ENCODE peak calls at places on chromosomes 3 and 15, in five cellular contexts. A, B, K, O and C are unnamed samples.

GRCh38 chr3:195895078-195895899 is 13.1 kb downstream of the TNK2 start:
- DNase-seq in A (peak), O (peak), B (peak), K (peak), C (no peak)

GRCh38 chr15:33016405-33017024 is 178.0 kb downstream of the FMN1 start:
- DNase-seq in A (no peak), B (no peak), K (no peak), O (no peak), C (no peak)

GRCh38 chr3:99287876-99288275 is 350.5 kb upstream of the COL8A1 start:
- DNase-seq in A (no peak), K (no peak), B (no peak), O (no peak), C (no peak)

GRCh38 chr15:59594493-59594942 is 17.1 kb upstream of the GCNT3 start:
- DNase-seq in O (no peak), A (no peak), B (no peak), K (peak), C (no peak)

GRCh38 chr3:146044046-146044445 is 116.9 kb downstream of the PLOD2 start:
- DNase-seq in B (no peak), K (no peak), A (no peak), O (no peak), C (no peak)

GRCh38 chr3:134651347-134652041 is 672 bp upstream of the KY start:
- DNase-seq in A (no peak), K (no peak), O (no peak), B (no peak), C (no peak)

GRCh38 chr15:69757186-69757585 is 304.6 kb downstream of the RPLP1 start:
- DNase-seq in K (no peak), O (no peak), A (no peak), B (no peak), C (no peak)

GRCh38 chr3:59573911-59574310 is 524.1 kb upstream of the CFAP20DC start:
- DNase-seq in O (no peak), B (no peak), A (no peak), K (no peak), C (no peak)

GRCh38 chr3:14125193-14126016 is 553 bp downstream of the TMEM43 start:
- DNase-seq in B (peak), O (peak), K (peak), A (peak), C (peak)

GRCh38 chr3:24616138-24616829 is 121.6 kb upstream of the THRB start:
- DNase-seq in K (no peak), A (no peak), O (no peak), B (no peak), C (no peak)

GRCh38 chr3:138361561-138361971 is 13.2 kb downstream of the MRAS start:
- DNase-seq in O (no peak), A (no peak), K (no peak), B (no peak), C (no peak)

GRCh38 chr3:123067689-123068226 is 933 bp downstream of the PDIA5 start:
- DNase-seq in A (no peak), O (no peak), K (no peak), B (no peak), C (no peak)

GRCh38 chr3:185558395-185558794 is 6.0 kb upstream of the LIPH start:
- DNase-seq in O (no peak), A (peak), B (peak), K (peak), C (no peak)
- H3K9ac ChIP-seq in O (no peak), A (no peak), B (peak), K (no peak), C (no peak)

DNA sequence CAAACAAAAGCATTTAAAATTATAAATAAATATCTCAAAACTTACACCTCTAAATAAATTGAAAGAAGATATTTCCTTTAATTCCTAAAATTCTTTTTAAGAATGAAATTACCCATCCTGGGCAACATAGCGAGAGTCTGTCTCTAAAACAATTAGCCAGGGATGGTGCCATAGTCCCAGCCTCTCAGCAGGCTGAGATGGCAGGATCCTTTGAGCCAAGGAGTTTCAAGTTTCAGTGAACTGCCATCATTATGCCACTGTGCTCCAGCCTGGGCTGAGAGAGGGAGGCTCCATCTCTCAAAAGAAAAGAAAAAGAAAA is 25.4 kb downstream of the AADAC start:
- DNase-seq in B (no peak), A (no peak), K (no peak), O (no peak), C (no peak)
- TF ChIP-seq YY1 in B (no peak), A (no peak), K (no peak), O (no peak), C (no peak)

DNA sequence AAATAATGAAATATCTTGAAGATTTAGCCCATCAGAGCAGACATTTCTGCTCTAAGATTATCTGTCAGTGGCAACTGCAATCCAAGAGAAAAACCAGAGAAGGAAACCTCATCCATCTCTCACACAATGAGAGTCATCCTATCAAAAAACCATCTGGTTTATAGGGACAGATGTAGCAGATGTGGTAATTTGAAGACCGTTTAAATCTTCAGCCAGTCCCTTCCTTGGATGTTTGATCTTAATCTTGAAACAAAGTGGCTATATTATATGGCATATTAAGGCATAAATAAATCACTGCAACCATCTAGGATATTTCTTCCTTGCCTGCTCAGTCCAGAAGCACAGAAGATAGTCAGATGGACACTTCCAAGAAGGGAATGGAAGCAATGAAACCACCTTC is 305.3 kb downstream of the MAGI1 start:
- DNase-seq in B (no peak), A (no peak), K (no peak), O (no peak), C (no peak)
- H3K9ac ChIP-seq in B (no peak), A (no peak), K (no peak), O (no peak), C (no peak)

GRCh38 chr3:170077406-170077805 is 39.6 kb downstream of the GPR160 start:
- DNase-seq in K (peak), A (no peak), O (no peak), B (no peak), C (no peak)

GRCh38 chr3:170075425-170076091 is 37.8 kb downstream of the GPR160 start:
- DNase-seq in K (peak), O (no peak), B (no peak), A (peak), C (no peak)

GRCh38 chr3:170078620-170079281 is 41.0 kb downstream of the GPR160 start:
- DNase-seq in B (peak), K (peak), O (no peak), A (no peak), C (no peak)

GRCh38 chr3:170079466-170080165 is 41.8 kb downstream of the GPR160 start:
- DNase-seq in B (no peak), A (no peak), K (peak), O (no peak), C (no peak)

GRCh38 chr3:170076715-170077238 is 39.0 kb downstream of the GPR160 start:
- DNase-seq in A (peak), B (no peak), K (peak), O (no peak), C (no peak)
- TF ChIP-seq YY1 in A (no peak), B (no peak), K (no peak), O (no peak), C (no peak)

DNA sequence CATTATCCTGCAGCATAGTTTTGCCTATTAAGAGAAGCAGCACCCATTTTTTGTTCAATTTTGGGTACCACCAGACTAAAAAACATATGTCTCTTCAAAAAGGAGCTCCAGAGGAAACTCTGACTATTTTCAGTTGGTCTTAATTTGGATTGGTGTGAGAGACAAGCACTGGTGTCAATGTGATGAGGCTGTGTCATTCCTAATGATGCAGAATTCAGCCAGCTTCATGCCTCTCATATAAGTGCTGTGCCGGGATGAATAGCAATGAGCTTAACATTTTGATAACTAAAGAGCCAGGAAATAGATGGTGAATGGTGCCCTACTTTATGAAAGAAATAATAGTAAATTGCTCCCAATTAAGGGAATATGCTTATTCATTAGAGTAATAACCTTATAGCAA is 15.9 kb downstream of the POPDC2 start:
- DNase-seq in B (no peak), O (no peak), K (no peak), A (no peak), C (no peak)
- H3K9ac ChIP-seq in B (no peak), O (no peak), K (no peak), A (no peak), C (no peak)

DNA sequence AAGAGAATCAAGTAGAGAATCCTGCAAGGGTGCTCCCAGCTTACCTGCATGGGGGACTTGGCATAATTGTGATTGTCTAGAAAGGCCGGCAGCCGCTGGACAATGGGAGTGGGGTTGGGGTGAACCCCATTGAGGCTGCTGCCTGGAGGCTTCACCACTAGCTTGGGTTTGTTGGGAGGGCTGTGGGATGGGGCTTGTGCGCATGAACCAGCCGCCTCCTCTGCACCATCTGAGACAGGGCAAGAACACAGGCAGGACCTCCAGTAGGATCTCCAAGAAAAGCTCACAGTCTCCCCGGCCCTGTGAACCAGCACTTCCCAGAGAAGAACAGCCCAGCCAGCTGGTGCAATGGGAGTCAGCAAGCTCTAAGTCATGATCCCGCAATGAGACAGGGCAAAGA is 39.8 kb downstream of the SEMA3G start:
- DNase-seq in B (no peak), A (no peak), O (no peak), K (no peak), C (no peak)
- TF ChIP-seq YY1 in B (no peak), A (no peak), O (no peak), K (no peak), C (no peak)

GRCh38 chr15:51336011-51336410 is 2.4 kb downstream of the CYP19A1 start:
- DNase-seq in K (no peak), O (no peak), A (peak), B (no peak), C (no peak)
- H3K9ac ChIP-seq in K (no peak), O (no peak), A (no peak), B (no peak), C (no peak)

GRCh38 chr3:139808196-139808595 is 126.8 kb upstream of the CLSTN2 start:
- DNase-seq in B (no peak), O (no peak), K (no peak), A (no peak), C (no peak)
- TF ChIP-seq YY1 in B (no peak), O (no peak), K (no peak), A (no peak), C (no peak)